ENCODE peak calls at places on chromosomes 1 and 21, in nine cellular contexts. V is cardiac muscle cell; H is GF-D8; M is Caki2; I is HS-5; R is activated CD8-positive, alpha-beta memory T cell treated with anti-CD3 and anti-CD28 coated beads, Interleukin-2, amount 10 ng/mL, durations not matched to agents 7 days and 5 days; X is HL-60; D is fibroblast of lung; Y is brain pericyte. G is an unnamed sample.

GRCh38 chr1:116501041-116501869 is 69.6 kb downstream of the CD58 start:
- DNase-seq in V (no peak), H (no peak), M (no peak), I (no peak), R (no peak), X (no peak), D (no peak), Y (no peak), G (no peak)

GRCh38 chr1:145992502-145992936 is 3.9 kb downstream of the TXNIP start:
- DNase-seq in V (no peak), H (no peak), M (no peak), I (no peak), R (no peak), X (no peak), D (no peak), Y (no peak), G (no peak)

GRCh38 chr1:91781371-91781825 is 104.6 kb downstream of the TGFBR3 start:
- DNase-seq in V (peak; percentile 84), H (no peak), M (no peak), I (peak; percentile 88), R (no peak), X (no peak), D (peak; percentile 82), Y (peak; percentile 57), G (peak; percentile 58)

GRCh38 chr1:52552236-52552504 is 722 bp downstream of the TUT4 start:
- DNase-seq in V (peak; percentile 76), H (peak; percentile 63), M (peak; percentile 43), I (no peak), R (peak; percentile 84), X (peak; percentile 60), D (peak; percentile 61), Y (no peak), G (peak; percentile 19)

GRCh38 chr21:26982767-26983166 is 15.9 kb upstream of the ADAMTS5 start:
- DNase-seq in V (peak; percentile 10), H (no peak), M (peak; percentile 25), I (peak; percentile 24), R (no peak), X (no peak), D (peak; percentile 33), Y (no peak), G (no peak)

GRCh38 chr1:172499636-172500141 is 33.3 kb upstream of the SUCO start:
- DNase-seq in V (no peak), H (no peak), M (peak; percentile 78), I (no peak), R (no peak), X (peak; percentile 47), D (peak; percentile 30), Y (no peak), G (no peak)

GRCh38 chr1:201357211-201357610 is 20.3 kb downstream of the TNNT2 start:
- DNase-seq in V (no peak), H (no peak), M (no peak), I (no peak), R (no peak), X (no peak), D (no peak), Y (no peak), G (no peak)

GRCh38 chr1:171127481-171127880 is 36.8 kb downstream of the FMO3 start:
- DNase-seq in V (peak; percentile 94), H (no peak), M (no peak), I (peak; percentile 19), R (no peak), X (no peak), D (peak; percentile 90), Y (peak; percentile 34), G (peak; percentile 70)

GRCh38 chr1:45769261-45769932 is 18.9 kb upstream of the IPP start:
- DNase-seq in V (peak; percentile 66), H (no peak), M (no peak), I (no peak), R (no peak), X (no peak), D (peak; percentile 96), Y (peak; percentile 75), G (peak; percentile 70)

GRCh38 chr1:156421062-156421938 is 52.3 kb downstream of the RHBG start:
- DNase-seq in V (peak; percentile 79), H (no peak), M (peak; percentile 71), I (peak; percentile 15), R (peak; percentile 84), X (peak; percentile 20), D (peak; percentile 45), Y (no peak), G (peak; percentile 3)

GRCh38 chr1:244237445-244237844 is 186.4 kb downstream of the ZBTB18 start:
- DNase-seq in V (no peak), H (no peak), M (no peak), I (no peak), R (no peak), X (no peak), D (peak; percentile 50), Y (no peak), G (no peak)

GRCh38 chr1:26597629-26598039 is 68.1 kb downstream of the RPS6KA1 start:
- DNase-seq in V (peak; percentile 71), H (no peak), M (peak; percentile 39), I (peak; percentile 25), R (no peak), X (peak; percentile 34), D (peak; percentile 48), Y (no peak), G (no peak)

GRCh38 chr21:33367309-33367973 is 35.8 kb upstream of the IFNGR2 start:
- DNase-seq in V (no peak), H (no peak), M (peak; percentile 49), I (no peak), R (no peak), X (no peak), D (no peak), Y (no peak), G (no peak)

GRCh38 chr1:159843459-159843858 is 16.8 kb downstream of the SLAMF8 start:
- DNase-seq in V (no peak), H (no peak), M (no peak), I (no peak), R (no peak), X (no peak), D (peak; percentile 25), Y (no peak), G (no peak)

GRCh38 chr21:31599563-31599962 is 59.9 kb upstream of the SOD1 start:
- DNase-seq in V (no peak), H (no peak), M (no peak), I (no peak), R (no peak), X (no peak), D (no peak), Y (no peak), G (no peak)

GRCh38 chr1:27856561-27857343 is 15.6 kb upstream of the THEMIS2 start:
- DNase-seq in V (no peak), H (no peak), M (no peak), I (no peak), R (no peak), X (no peak), D (no peak), Y (no peak), G (no peak)

GRCh38 chr21:44914176-44914874 is 6.4 kb downstream of the ITGB2 start:
- DNase-seq in V (no peak), H (peak; percentile 81), M (no peak), I (no peak), R (peak; percentile 93), X (peak; percentile 93), D (no peak), Y (no peak), G (no peak)

GRCh38 chr1:176504848-176505553 is 42.0 kb downstream of the PAPPA2 start:
- DNase-seq in V (no peak), H (no peak), M (no peak), I (no peak), R (no peak), X (no peak), D (no peak), Y (no peak), G (no peak)

GRCh38 chr21:14383596-14384210 is 757 bp upstream of the HSPA13 start:
- DNase-seq in V (no peak), H (peak; percentile 38), M (no peak), I (no peak), R (no peak), X (peak; percentile 12), D (peak; percentile 31), Y (no peak), G (peak; percentile 6)

GRCh38 chr1:157286096-157286495 is 147.9 kb upstream of the ETV3 start:
- DNase-seq in V (no peak), H (no peak), M (no peak), I (no peak), R (no peak), X (no peak), D (no peak), Y (no peak), G (no peak)

GRCh38 chr1:71330991-71331390 is 250.2 kb upstream of the ZRANB2 start:
- DNase-seq in V (no peak), H (no peak), M (no peak), I (no peak), R (no peak), X (no peak), D (no peak), Y (no peak), G (no peak)

GRCh38 chr1:149885364-149886111 is 13.8 kb upstream of the BOLA1 start:
- DNase-seq in V (peak; percentile 81), H (peak; percentile 42), M (peak; percentile 89), I (peak; percentile 60), R (peak; percentile 90), X (peak; percentile 91), D (peak; percentile 82), Y (peak; percentile 61), G (no peak)

GRCh38 chr1:48555271-48555670 is 83.3 kb upstream of the SPATA6 start:
- DNase-seq in V (no peak), H (no peak), M (no peak), I (no peak), R (no peak), X (no peak), D (no peak), Y (no peak), G (no peak)

GRCh38 chr1:100928128-100928527 is 32.2 kb downstream of the SLC30A7 start:
- DNase-seq in V (no peak), H (no peak), M (no peak), I (no peak), R (no peak), X (no peak), D (no peak), Y (no peak), G (no peak)

GRCh38 chr21:29148535-29148934 is 18.1 kb downstream of the MAP3K7CL start:
- DNase-seq in V (peak; percentile 54), H (no peak), M (no peak), I (no peak), R (peak; percentile 59), X (peak; percentile 59), D (peak; percentile 89), Y (no peak), G (no peak)

GRCh38 chr21:38325216-38325615 is 68.4 kb downstream of the KCNJ15 start:
- DNase-seq in V (no peak), H (no peak), M (no peak), I (no peak), R (no peak), X (no peak), D (no peak), Y (no peak), G (no peak)

GRCh38 chr21:16072692-16073091 is 342.9 kb downstream of the USP25 start:
- DNase-seq in V (peak; percentile 85), H (no peak), M (no peak), I (peak; percentile 86), R (no peak), X (no peak), D (peak; percentile 98), Y (peak; percentile 73), G (peak; percentile 38)

GRCh38 chr1:166410083-166410385 is 243.2 kb upstream of the FAM78B start:
- DNase-seq in V (no peak), H (no peak), M (no peak), I (no peak), R (no peak), X (no peak), D (no peak), Y (no peak), G (no peak)

GRCh38 chr1:38941527-38942019 is at the start of gene RHBDL2:
- DNase-seq in V (peak; percentile 70), H (no peak), M (peak; percentile 61), I (no peak), R (no peak), X (no peak), D (peak; percentile 61), Y (no peak), G (no peak)

GRCh38 chr21:28754127-28754611 is 238.5 kb downstream of the LTN1 start:
- DNase-seq in V (peak; percentile 98), H (no peak), M (no peak), I (no peak), R (no peak), X (no peak), D (peak; percentile 93), Y (no peak), G (peak; percentile 47)

GRCh38 chr1:12140676-12141532 is 25.9 kb upstream of the TNFRSF1B start:
- DNase-seq in V (no peak), H (no peak), M (no peak), I (no peak), R (no peak), X (no peak), D (no peak), Y (no peak), G (no peak)